ENCODE peak calls at places on chromosomes 4 and X, in seven cellular contexts. X is HCT116, I is IMR-90, A is mesendoderm, E is MM.1S, S is DND-41, O is mammary epithelial cell. Q is an unnamed sample.

GRCh38 chr4:132313852-132314251 is 835.2 kb upstream of the PCDH10 start:
- DNase-seq in A (no peak), S (no peak), X (no peak), O (no peak), I (no peak), E (no peak), Q (no peak)

GRCh38 chr4:177696438-177696966 is 254.3 kb upstream of the AGA start:
- DNase-seq in O (peak), A (peak), E (no peak), I (peak), S (no peak), X (no peak), Q (no peak)

GRCh38 chr4:165359501-165359900 is 19.3 kb upstream of the CPE start:
- DNase-seq in O (peak), A (no peak), E (no peak), X (no peak), I (no peak), S (no peak), Q (no peak)

GRCh38 chr4:15938640-15939039 is at the start of gene FGFBP1:
- DNase-seq in E (no peak), S (no peak), A (no peak), O (no peak), X (no peak), I (no peak), Q (no peak)

GRCh38 chr4:25020240-25020639 is 10.5 kb downstream of the LGI2 start:
- DNase-seq in A (no peak), X (no peak), E (no peak), S (no peak), I (no peak), O (peak), Q (no peak)

GRCh38 chrX:44494357-44494756 is 48.3 kb downstream of the FUNDC1 start:
- DNase-seq in I (no peak), S (no peak), E (no peak), X (no peak), A (no peak), O (no peak), Q (no peak)

GRCh38 chr4:56701156-56701471 is 20.0 kb upstream of the HOPX start:
- DNase-seq in X (no peak), E (no peak), S (no peak), A (no peak), I (no peak), O (no peak), Q (no peak)

GRCh38 chrX:10512258-10512657 is 108.1 kb downstream of the MID1 start:
- DNase-seq in O (peak), I (peak), E (no peak), S (no peak), X (no peak), A (no peak), Q (no peak)

GRCh38 chrX:40550069-40550468 is 30.7 kb upstream of the ATP6AP2 start:
- DNase-seq in S (no peak), I (no peak), E (no peak), X (no peak), A (no peak), O (no peak), Q (no peak)

GRCh38 chr4:45621926-45622325 is 501.9 kb downstream of the GABRG1 start:
- DNase-seq in S (no peak), A (no peak), E (no peak), I (no peak), X (no peak), O (peak), Q (no peak)

GRCh38 chr4:143369556-143369955 is 32.9 kb downstream of the GAB1 start:
- DNase-seq in O (no peak), S (no peak), A (no peak), I (no peak), X (no peak), E (no peak), Q (no peak)

GRCh38 chr4:152097371-152097770 is 336.6 kb upstream of the GATB start:
- DNase-seq in E (no peak), S (no peak), A (no peak), X (no peak), O (no peak), I (no peak), Q (no peak)

GRCh38 chr4:30769093-30769492 is 48.9 kb downstream of the PCDH7 start:
- DNase-seq in E (no peak), S (no peak), X (no peak), A (peak), O (no peak), I (no peak), Q (no peak)

GRCh38 chr4:10201356-10202223 is 85.0 kb upstream of the WDR1 start:
- DNase-seq in O (peak), S (no peak), E (no peak), X (no peak), I (no peak), A (no peak), Q (no peak)

GRCh38 chr4:154985673-154986072 is 204.6 kb downstream of the RBM46 start:
- DNase-seq in S (no peak), I (no peak), A (no peak), E (no peak), O (no peak), X (no peak), Q (no peak)

GRCh38 chr4:118180776-118181175 is 146.5 kb downstream of the NDST3 start:
- DNase-seq in I (peak), S (no peak), E (no peak), O (peak), X (no peak), A (no peak), Q (no peak)

GRCh38 chr4:115923152-115923551 is 809.7 kb upstream of the NDST4 start:
- DNase-seq in O (no peak), I (no peak), S (no peak), A (no peak), X (no peak), E (no peak), Q (no peak)

GRCh38 chrX:77564824-77565223 is 117.6 kb downstream of the FGF16 start:
- DNase-seq in I (peak), O (peak), S (no peak), A (no peak), X (no peak), E (no peak), Q (no peak)

GRCh38 chrX:10006086-10006485 is 38.9 kb downstream of the CLDN34 start:
- DNase-seq in S (no peak), O (no peak), E (no peak), A (no peak), I (no peak), X (no peak), Q (no peak)

GRCh38 chr4:6362896-6363295 is 93.2 kb downstream of the WFS1 start:
- DNase-seq in A (peak), E (peak), S (peak), O (peak), X (no peak), I (peak), Q (peak)

GRCh38 chr4:72076562-72076961 is 44.8 kb downstream of the NPFFR2 start:
- DNase-seq in A (peak), X (no peak), E (no peak), S (no peak), I (no peak), O (peak), Q (no peak)

GRCh38 chrX:13837290-13837745 is 20.4 kb upstream of the GPM6B start:
- DNase-seq in O (no peak), E (no peak), A (peak), S (no peak), X (no peak), I (no peak), Q (no peak)

GRCh38 chr4:76194325-76194724 is 19.3 kb downstream of the SCARB2 start:
- DNase-seq in A (no peak), I (peak), S (no peak), E (no peak), X (no peak), O (peak), Q (no peak)

GRCh38 chrX:95893632-95894031 is 791.0 kb upstream of the DIAPH2 start:
- DNase-seq in S (no peak), O (no peak), X (no peak), A (no peak), E (no peak), I (no peak), Q (no peak)

GRCh38 chr4:182231503-182231902 is 11.7 kb upstream of the TENM3 start:
- DNase-seq in A (no peak), O (no peak), S (no peak), X (no peak), I (no peak), E (no peak), Q (no peak)

GRCh38 chrX:74419861-74420193 is 1.5 kb upstream of the SLC16A2 start:
- DNase-seq in X (no peak), S (no peak), I (no peak), E (no peak), A (peak), O (peak), Q (no peak)

GRCh38 chr4:116688536-116688935 is 396.8 kb downstream of the TRAM1L1 start:
- DNase-seq in E (no peak), I (no peak), X (no peak), A (no peak), O (no peak), S (no peak), Q (no peak)

GRCh38 chr4:24395937-24396336 is 188.4 kb downstream of the DHX15 start:
- DNase-seq in O (no peak), X (no peak), S (no peak), A (no peak), I (no peak), E (no peak), Q (no peak)

GRCh38 chr4:100985576-100985975 is 361.8 kb downstream of the PPP3CA start:
- DNase-seq in S (no peak), E (no peak), I (no peak), A (no peak), O (peak), X (no peak), Q (no peak)

GRCh38 chr4:60948008-60948407 is 252.1 kb upstream of the ADGRL3 start:
- DNase-seq in X (no peak), O (peak), I (peak), A (no peak), S (no peak), E (no peak), Q (no peak)

GRCh38 chr4:52199574-52200338 is 148.7 kb downstream of the SPATA18 start:
- DNase-seq in A (peak), E (no peak), O (peak), S (no peak), I (peak), X (no peak), Q (no peak)

GRCh38 chrX:119871245-119871598 is 311 bp downstream of the RNF113A start:
- DNase-seq in A (no peak), O (no peak), S (no peak), I (peak), X (no peak), E (no peak), Q (no peak)

GRCh38 chr4:4542824-4543485 is 1.1 kb upstream of the STX18 start:
- DNase-seq in O (peak), E (no peak), S (no peak), X (no peak), A (peak), I (no peak), Q (peak)
- H3K9ac ChIP-seq in O (peak), E (peak), S (peak), X (peak), A (peak), I (peak), Q (peak)

GRCh38 chr4:84497220-84497834 is 1.8 kb downstream of the NKX6-1 start:
- DNase-seq in O (no peak), I (peak), S (no peak), E (no peak), A (no peak), X (no peak), Q (no peak)
- H3K4me2 ChIP-seq in O (no peak), I (no peak), S (no peak), E (no peak), A (peak), X (peak), Q (no peak)

GRCh38 chrX:130699618-130700017 is 203.4 kb downstream of the ENOX2 start:
- DNase-seq in E (no peak), X (no peak), O (no peak), I (no peak), A (no peak), S (no peak), Q (no peak)

GRCh38 chrX:130705591-130705990 is 197.4 kb downstream of the ENOX2 start:
- DNase-seq in X (no peak), I (no peak), E (no peak), O (no peak), A (no peak), S (no peak), Q (no peak)

GRCh38 chrX:130702867-130703707 is 199.9 kb downstream of the ENOX2 start:
- DNase-seq in I (no peak), A (no peak), E (no peak), O (no peak), X (no peak), S (no peak), Q (no peak)

GRCh38 chrX:130700629-130701028 is 202.4 kb downstream of the ENOX2 start:
- DNase-seq in X (no peak), S (no peak), O (no peak), E (no peak), A (no peak), I (no peak), Q (no peak)

GRCh38 chrX:130704053-130705038 is 198.7 kb downstream of the ENOX2 start:
- DNase-seq in A (no peak), E (no peak), I (peak), X (no peak), S (no peak), O (peak), Q (no peak)
- H3K27ac ChIP-seq in A (no peak), E (no peak), I (peak), X (no peak), S (no peak), O (no peak), Q (no peak)

GRCh38 chr4:706834-707598 is 1.4 kb downstream of the PCGF3 start:
- DNase-seq in O (no peak), S (no peak), E (no peak), A (no peak), X (no peak), I (no peak), Q (no peak)

GRCh38 chr4:704971-705277 is 708 bp upstream of the PCGF3 start:
- DNase-seq in I (no peak), A (no peak), O (no peak), X (no peak), E (no peak), S (no peak), Q (no peak)

GRCh38 chr4:703336-704197 is 2.1 kb upstream of the PCGF3 start:
- DNase-seq in I (no peak), E (no peak), A (no peak), O (no peak), X (no peak), S (no peak), Q (no peak)

GRCh38 chr4:704198-704891 is 1.3 kb upstream of the PCGF3 start:
- DNase-seq in A (no peak), X (no peak), O (no peak), S (no peak), I (no peak), E (no peak), Q (no peak)

DNA sequence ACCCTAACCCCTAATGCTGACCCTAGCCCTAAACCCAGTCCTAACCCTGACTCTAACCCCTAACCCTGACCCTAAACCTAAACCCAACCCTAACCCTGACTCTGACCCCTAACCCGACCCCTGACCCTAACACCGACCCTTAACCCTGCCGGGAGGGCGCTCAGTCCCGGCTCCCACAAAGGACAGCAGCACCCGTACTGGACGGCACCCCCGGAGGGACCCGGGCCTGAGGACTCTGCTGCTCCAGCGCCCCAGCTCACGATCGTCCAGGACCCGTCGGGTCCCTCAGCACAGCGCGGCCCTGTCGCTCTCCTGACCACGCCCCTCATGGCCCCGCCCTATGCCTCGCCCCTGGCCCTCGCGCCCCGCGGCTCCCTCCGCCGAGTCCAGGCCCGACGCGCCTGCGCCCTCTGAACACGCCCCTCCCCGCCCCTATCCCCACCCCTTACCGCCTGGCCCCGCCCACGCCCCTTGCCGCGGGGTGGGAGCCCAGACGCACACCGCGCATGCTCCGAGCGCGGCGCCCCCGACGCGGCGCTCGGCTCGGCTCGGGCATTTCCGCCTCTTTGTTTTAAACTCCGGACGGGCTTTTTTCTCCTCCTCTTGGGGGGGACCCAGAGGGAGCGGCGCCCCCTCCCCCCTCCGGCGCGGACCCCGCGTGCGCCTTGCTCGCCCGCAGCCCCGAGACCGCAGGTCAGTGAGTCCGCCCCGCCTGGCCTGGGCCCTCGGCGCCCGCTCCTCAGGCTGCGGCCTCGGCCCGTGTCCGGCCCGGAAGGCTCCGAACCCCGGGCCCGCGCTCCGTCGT is at the start of gene PCGF3:
- DNase-seq in I (peak), X (peak), S (peak), A (peak), E (peak), O (peak), Q (peak)
- H3K9ac ChIP-seq in I (peak), X (peak), S (peak), A (peak), E (peak), O (peak), Q (peak)

DNA sequence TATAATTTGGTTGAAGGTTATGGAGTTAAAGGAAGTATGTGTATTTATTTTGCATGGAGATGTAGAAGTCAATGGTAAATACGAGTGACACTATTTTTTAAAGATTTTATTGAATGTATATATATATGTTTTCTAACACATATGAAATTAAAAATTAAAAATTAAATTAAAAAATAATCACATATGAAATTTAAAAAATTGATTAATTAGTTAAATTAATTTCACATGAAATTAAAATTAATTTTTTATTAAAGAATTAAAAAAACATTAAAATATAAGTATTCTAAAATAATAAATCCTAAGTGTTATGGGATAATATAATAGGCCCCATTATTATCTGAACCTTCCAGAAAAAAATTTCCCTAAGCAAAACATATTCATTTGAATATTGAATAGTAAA is 1163.5 kb downstream of the ARAP2 start:
- DNase-seq in E (no peak), O (no peak), S (no peak), I (no peak), A (no peak), X (no peak), Q (no peak)
- H3K4me2 ChIP-seq in E (no peak), O (no peak), S (no peak), I (no peak), A (no peak), X (no peak), Q (no peak)

DNA sequence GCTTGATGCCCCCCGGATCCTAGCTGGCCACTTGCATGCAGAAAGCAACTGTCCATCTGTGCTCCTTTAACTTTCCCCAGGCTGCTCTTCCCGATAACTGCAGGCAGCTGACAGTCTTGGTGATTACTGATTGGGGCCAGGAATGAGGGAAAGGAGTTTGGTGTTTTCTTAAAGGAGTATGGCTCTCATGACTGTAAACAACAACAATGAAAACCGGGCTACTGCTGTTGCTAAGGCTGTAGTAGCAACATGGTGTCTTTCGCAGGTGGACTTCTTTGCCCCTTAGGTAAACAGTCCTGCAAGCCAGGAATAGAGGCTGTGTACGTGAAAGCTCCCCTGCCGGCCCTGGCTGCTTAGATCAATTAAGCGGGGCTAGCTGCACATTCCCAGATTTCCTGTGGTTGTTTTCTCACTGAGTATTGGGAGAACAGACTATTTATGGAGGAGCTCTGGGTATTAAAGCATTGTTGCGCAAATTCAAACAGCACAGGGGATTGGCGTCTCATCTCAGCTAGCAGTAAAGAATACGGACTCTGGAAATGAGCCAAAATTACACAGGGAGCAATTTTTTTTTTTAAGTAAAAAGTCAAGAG is 61.5 kb upstream of the NAP1L5 start:
- DNase-seq in I (peak), S (no peak), E (no peak), A (peak), O (no peak), X (no peak), Q (no peak)
- H3K27ac ChIP-seq in I (no peak), S (no peak), E (no peak), A (no peak), O (no peak), X (no peak), Q (no peak)